ENCODE peak calls at places on chromosomes 12 and 14, in five cellular contexts. S is psoas muscle, R is HepG2, X is left lung, W is heart left ventricle. U is an unnamed sample.

GRCh38 chr12:94227066-94227465 is 78.7 kb downstream of the PLXNC1 start:
- ATAC-seq in S (no peak), R (no peak), X (no peak), W (no peak), U (no peak)

GRCh38 chr12:122454250-122454721 is 31.8 kb upstream of the CLIP1 start:
- ATAC-seq in S (no peak), R (peak), X (no peak), W (no peak), U (no peak)

GRCh38 chr12:122406701-122407154 is 15.7 kb downstream of the CLIP1 start:
- ATAC-seq in S (peak), R (peak), X (no peak), W (no peak), U (peak)

GRCh38 chr14:55129086-55129427 is at the start of gene LGALS3:
- ATAC-seq in S (peak), R (peak), X (peak), W (peak), U (peak)

GRCh38 chr12:114658002-114658441 is 26.0 kb downstream of the TBX3 start:
- ATAC-seq in S (no peak), R (peak), X (no peak), W (no peak), U (no peak)

GRCh38 chr14:69039287-69039628 is 60.2 kb upstream of the ACTN1 start:
- ATAC-seq in S (no peak), R (peak), X (no peak), W (no peak), U (no peak)

GRCh38 chr14:106506901-106507305 is 980.5 kb downstream of the TMEM121 start:
- ATAC-seq in S (no peak), R (no peak), X (no peak), W (no peak), U (no peak)

GRCh38 chr14:63438065-63438757 is 105.0 kb downstream of the PPP2R5E start:
- ATAC-seq in S (peak), R (peak), X (peak), W (peak), U (peak)

GRCh38 chr14:100199240-100199860 is 39.6 kb upstream of the YY1 start:
- ATAC-seq in S (peak), R (no peak), X (no peak), W (no peak), U (no peak)

GRCh38 chr12:31300341-31300740 is 25.6 kb downstream of the SINHCAF start:
- ATAC-seq in S (no peak), R (no peak), X (no peak), W (no peak), U (no peak)

GRCh38 chr12:132838464-132839080 is 9.9 kb upstream of the GOLGA3 start:
- ATAC-seq in S (peak), R (peak), X (no peak), W (peak), U (no peak)
- H3K27ac ChIP-seq in S (no peak), R (no peak), X (no peak), W (peak), U (no peak)

DNA sequence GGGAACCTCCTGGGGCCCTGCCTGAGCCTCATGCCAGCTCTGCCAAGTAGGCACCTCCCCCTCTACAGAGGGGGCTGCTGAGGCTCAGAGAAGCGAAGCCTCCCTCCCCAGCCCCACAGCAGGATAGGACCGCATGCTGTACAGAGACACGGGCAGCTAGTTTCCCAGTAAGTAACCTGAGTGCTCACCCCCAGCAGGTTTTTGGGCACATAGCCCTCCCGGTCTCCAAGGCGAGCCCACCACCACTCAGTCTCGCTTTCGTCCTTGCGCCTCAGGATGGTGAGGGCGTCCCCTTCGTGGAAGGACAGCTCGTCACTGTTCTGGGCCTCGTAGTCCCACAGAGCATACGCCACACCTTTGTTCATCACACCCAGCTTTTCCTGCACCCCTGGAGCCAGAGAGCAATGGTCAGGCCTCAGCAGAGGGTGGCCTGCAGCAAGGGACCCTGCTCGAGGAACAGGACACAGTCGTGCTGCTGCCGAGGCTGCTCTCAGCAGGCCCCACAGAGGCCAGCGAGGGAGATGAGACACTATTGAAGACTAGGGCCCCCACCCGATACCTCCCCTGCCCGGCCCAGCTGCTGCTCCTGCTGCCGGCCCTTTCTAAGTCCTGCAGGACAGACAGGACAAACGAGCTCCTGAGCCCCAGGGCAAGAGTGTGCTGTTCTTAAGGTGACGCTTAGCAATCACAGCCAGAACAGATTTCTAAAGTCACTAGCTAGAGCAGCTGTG is 20.4 kb downstream of the ZFYVE21 start:
- ATAC-seq in S (no peak), R (no peak), X (no peak), W (no peak), U (peak)
- H3K27ac ChIP-seq in S (no peak), R (no peak), X (no peak), W (no peak), U (peak)

DNA sequence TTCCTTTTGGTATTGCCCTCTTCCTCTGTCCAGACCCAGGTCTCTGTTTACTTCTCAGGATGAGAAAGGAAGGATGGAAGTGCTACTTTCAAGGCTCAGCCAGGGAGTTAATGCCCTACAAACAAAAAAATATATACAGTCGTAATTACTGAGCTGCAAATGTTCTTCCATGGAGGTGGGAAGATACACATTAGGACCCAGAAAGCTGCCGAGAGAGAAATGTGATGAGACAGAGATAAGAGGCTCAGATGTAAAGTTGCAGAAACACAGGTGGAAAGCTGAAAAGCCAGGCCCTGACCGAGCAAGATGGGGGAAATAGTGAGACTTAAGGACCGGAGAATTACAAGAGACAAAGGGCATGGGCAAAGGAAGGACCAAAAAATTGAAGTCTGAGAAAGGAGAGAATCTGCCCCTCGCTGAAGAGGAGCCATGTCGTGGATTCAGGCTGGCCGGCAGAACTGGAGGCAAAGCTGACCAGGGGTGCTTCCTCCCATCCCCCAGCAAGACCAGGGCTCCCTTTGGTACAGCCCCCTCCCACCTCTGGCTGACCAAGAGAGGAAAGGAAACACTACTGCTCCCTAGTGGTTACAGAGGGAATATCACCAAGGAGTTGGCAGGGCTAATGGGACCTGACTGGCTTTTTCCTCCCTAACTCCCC is 12.2 kb downstream of the ZFHX2 start:
- ATAC-seq in S (peak), R (peak), X (peak), W (peak), U (no peak)
- H3K27ac ChIP-seq in S (no peak), R (no peak), X (no peak), W (no peak), U (no peak)

DNA sequence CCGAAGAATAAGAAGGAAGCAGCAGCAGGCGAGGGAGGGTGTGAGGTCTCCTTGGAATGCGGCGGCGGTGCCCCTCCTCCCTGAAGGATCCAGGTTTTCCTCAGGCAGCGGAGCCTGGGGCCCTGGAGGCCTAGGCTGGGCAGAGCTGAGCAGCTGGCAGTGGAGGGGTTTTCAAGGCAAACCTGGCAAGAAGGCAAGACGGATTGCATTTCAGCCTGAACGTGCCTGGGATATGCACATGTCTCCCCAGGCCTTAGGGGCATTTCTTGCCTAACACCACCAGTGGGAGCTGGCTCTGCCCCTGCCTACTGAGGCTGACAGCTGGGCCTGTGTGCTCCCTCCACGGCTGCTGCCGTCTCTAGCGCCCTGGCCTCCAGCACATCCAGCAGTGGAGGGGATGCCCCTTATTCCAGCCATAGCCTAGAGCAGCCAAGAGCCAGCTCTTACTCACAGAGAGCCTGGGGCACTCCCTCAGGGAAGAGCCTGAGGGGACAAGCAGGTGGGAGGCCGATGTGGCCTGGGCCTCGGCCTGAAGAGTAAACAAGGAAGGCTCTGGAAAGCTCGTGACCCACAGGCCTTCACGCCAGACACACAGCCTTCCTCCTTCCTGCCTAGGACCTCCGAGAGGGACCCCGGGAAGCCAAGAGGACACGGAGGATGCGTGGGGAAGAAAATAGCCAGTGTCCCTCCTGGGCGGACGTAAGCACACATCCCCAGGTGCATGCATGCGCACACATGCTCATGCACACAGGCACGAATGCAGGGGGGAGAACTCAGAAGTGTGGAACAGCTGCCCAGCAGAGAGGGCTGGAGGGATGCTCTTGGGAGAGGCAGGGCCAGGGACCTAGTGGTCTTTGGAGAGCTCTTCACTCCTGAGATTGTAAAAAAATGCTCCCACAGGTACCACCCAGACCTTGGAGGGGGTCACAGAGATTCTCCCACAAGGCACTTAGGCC is 23.0 kb upstream of the EIF2B2 start:
- ATAC-seq in S (peak), R (peak), X (peak), W (peak), U (no peak)
- H3K27ac ChIP-seq in S (peak), R (no peak), X (no peak), W (no peak), U (peak)

GRCh38 chr14:53744846-53745245 is 211.8 kb downstream of the BMP4 start:
- ATAC-seq in S (no peak), R (peak), X (no peak), W (no peak), U (no peak)

GRCh38 chr14:53740570-53740969 is 216.1 kb downstream of the BMP4 start:
- ATAC-seq in S (no peak), R (no peak), X (no peak), W (no peak), U (no peak)

GRCh38 chr14:53741379-53742225 is 215.0 kb downstream of the BMP4 start:
- ATAC-seq in S (no peak), R (no peak), X (no peak), W (no peak), U (no peak)

GRCh38 chr14:53742226-53742607 is 214.4 kb downstream of the BMP4 start:
- ATAC-seq in S (no peak), R (no peak), X (no peak), W (no peak), U (no peak)
- H3K27ac ChIP-seq in S (no peak), R (no peak), X (no peak), W (no peak), U (no peak)

GRCh38 chr12:45535610-45536180 is 193.8 kb upstream of the ARID2 start:
- ATAC-seq in S (no peak), R (no peak), X (no peak), W (no peak), U (no peak)

GRCh38 chr12:45536254-45536653 is 193.3 kb upstream of the ARID2 start:
- ATAC-seq in S (no peak), R (no peak), X (no peak), W (no peak), U (no peak)

DNA sequence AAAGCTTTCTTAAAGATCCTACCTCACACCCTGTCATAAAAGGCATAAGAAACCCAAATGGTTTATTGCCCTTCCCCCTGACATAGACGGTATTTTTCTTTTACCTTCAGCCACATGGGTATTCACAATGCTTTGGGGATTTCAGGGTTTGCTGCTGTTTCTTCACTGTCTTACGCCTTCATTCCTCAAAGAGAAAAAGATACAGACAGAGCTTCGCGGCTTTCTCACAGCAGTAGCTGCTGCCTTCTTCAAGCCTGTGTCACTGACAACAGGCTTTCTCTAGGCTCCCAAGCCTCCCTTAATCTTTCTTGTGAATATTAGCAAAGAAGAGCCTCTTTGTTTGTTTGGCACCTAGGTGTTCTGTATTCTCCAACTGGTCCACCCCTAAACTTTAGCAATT is 197.4 kb upstream of the ARID2 start:
- ATAC-seq in S (no peak), R (no peak), X (no peak), W (no peak), U (no peak)
- H3K27ac ChIP-seq in S (no peak), R (no peak), X (no peak), W (no peak), U (no peak)